ENCODE peak calls at places on chromosomes 5 and 9, in five cellular contexts. C is GM23338, N is PC-9, Q is H9, P is fibroblast of lung. W is an unnamed sample.

GRCh38 chr5:115028557-115028956 is 141.2 kb downstream of the TRIM36 start:
- DNase-seq in C (peak; percentile 19), N (no peak), Q (peak; percentile 55), P (no peak), W (no peak)

GRCh38 chr5:73417307-73418035 is 31.1 kb downstream of the FOXD1 start:
- DNase-seq in C (no peak), N (no peak), Q (no peak), P (peak; percentile 83), W (no peak)

GRCh38 chr9:34989946-34990635 is 546 bp downstream of the DNAJB5 start:
- DNase-seq in C (peak; percentile 95), N (no peak), Q (peak; percentile 94), P (peak; percentile 74), W (peak; percentile 37)

GRCh38 chr9:124392855-124393460 is 22.3 kb downstream of the PSMB7 start:
- DNase-seq in C (peak; percentile 74), N (peak; percentile 87), Q (peak; percentile 46), P (peak; percentile 96), W (peak; percentile 18)

GRCh38 chr5:92519717-92520632 is 1061.0 kb downstream of the NR2F1-AS1 start:
- DNase-seq in C (no peak), N (no peak), Q (no peak), P (peak; percentile 63), W (no peak)

GRCh38 chr5:170745481-170746061 is 38.0 kb upstream of the GABRP start:
- DNase-seq in C (peak; percentile 94), N (peak; percentile 93), Q (peak; percentile 91), P (peak; percentile 15), W (no peak)

GRCh38 chr5:139561655-139562451 is 714 bp downstream of the UBE2D2 start:
- DNase-seq in C (peak; percentile 45), N (peak; percentile 31), Q (peak; percentile 36), P (peak; percentile 51), W (peak; percentile 71)

GRCh38 chr9:38431101-38431500 is 6.8 kb upstream of the IGFBPL1 start:
- DNase-seq in C (no peak), N (no peak), Q (no peak), P (no peak), W (no peak)

GRCh38 chr9:78783743-78784142 is 486.8 kb downstream of the PSAT1 start:
- DNase-seq in C (peak; percentile 49), N (no peak), Q (no peak), P (no peak), W (no peak)

GRCh38 chr9:124108216-124108615 is 96.6 kb downstream of the LHX2 start:
- DNase-seq in C (no peak), N (no peak), Q (no peak), P (no peak), W (no peak)

GRCh38 chr9:114097613-114098020 is 1.5 kb downstream of the KIF12 start:
- DNase-seq in C (no peak), N (no peak), Q (no peak), P (peak; percentile 31), W (no peak)

GRCh38 chr5:139650031-139650688 is 2.0 kb downstream of the CXXC5 start:
- DNase-seq in C (peak; percentile 73), N (no peak), Q (no peak), P (no peak), W (peak; percentile 69)

GRCh38 chr5:93088566-93088965 is 492.5 kb downstream of the NR2F1-AS1 start:
- DNase-seq in C (no peak), N (no peak), Q (no peak), P (no peak), W (no peak)

GRCh38 chr5:9482381-9482780 is 63.5 kb downstream of the SEMA5A start:
- DNase-seq in C (no peak), N (no peak), Q (no peak), P (no peak), W (no peak)

GRCh38 chr5:673837-674629 is 19.1 kb downstream of the TPPP start:
- DNase-seq in C (no peak), N (peak; percentile 45), Q (peak; percentile 28), P (no peak), W (no peak)

GRCh38 chr5:65927497-65928340 is 1.3 kb downstream of the ERBIN start:
- DNase-seq in C (peak; percentile 48), N (no peak), Q (no peak), P (peak; percentile 73), W (peak; percentile 68)

GRCh38 chr5:120435129-120435528 is 29.0 kb upstream of the PRR16 start:
- DNase-seq in C (no peak), N (no peak), Q (no peak), P (no peak), W (no peak)
- H3K4me2 ChIP-seq in C (no peak overlapping the region), N (no peak overlapping the region), Q (no peak overlapping the region), P (no peak overlapping the region), W (no peak overlapping the region)

GRCh38 chr5:172336666-172337310 is 53.2 kb upstream of the UBTD2 start:
- DNase-seq in C (no peak), N (no peak), Q (no peak), P (no peak), W (no peak)

GRCh38 chr5:172335721-172336120 is 52.2 kb upstream of the UBTD2 start:
- DNase-seq in C (no peak), N (no peak), Q (no peak), P (no peak), W (no peak)

GRCh38 chr5:172334196-172334595 is 50.6 kb upstream of the UBTD2 start:
- DNase-seq in C (peak; percentile 70), N (no peak), Q (peak; percentile 51), P (no peak), W (peak; percentile 7)

GRCh38 chr5:172336264-172336663 is 52.7 kb upstream of the UBTD2 start:
- DNase-seq in C (no peak), N (no peak), Q (no peak), P (no peak), W (no peak)

GRCh38 chr5:172334641-172335040 is 51.1 kb upstream of the UBTD2 start:
- DNase-seq in C (no peak), N (no peak), Q (no peak), P (no peak), W (no peak)
- H2AFZ ChIP-seq in C (no peak overlapping the region), N (no peak overlapping the region), Q (no peak overlapping the region), P (no peak overlapping the region), W (peak overlapping the region; percentile 13)

GRCh38 chr5:56840597-56840996 is 25.2 kb downstream of the MAP3K1 start:
- DNase-seq in C (no peak), N (no peak), Q (no peak), P (no peak), W (no peak)

GRCh38 chr5:56837386-56837785 is 22.0 kb downstream of the MAP3K1 start:
- DNase-seq in C (no peak), N (no peak), Q (no peak), P (no peak), W (no peak)

GRCh38 chr5:56837956-56838355 is 22.6 kb downstream of the MAP3K1 start:
- DNase-seq in C (no peak), N (no peak), Q (no peak), P (no peak), W (no peak)

GRCh38 chr5:56839062-56839461 is 23.7 kb downstream of the MAP3K1 start:
- DNase-seq in C (no peak), N (no peak), Q (no peak), P (no peak), W (no peak)

DNA sequence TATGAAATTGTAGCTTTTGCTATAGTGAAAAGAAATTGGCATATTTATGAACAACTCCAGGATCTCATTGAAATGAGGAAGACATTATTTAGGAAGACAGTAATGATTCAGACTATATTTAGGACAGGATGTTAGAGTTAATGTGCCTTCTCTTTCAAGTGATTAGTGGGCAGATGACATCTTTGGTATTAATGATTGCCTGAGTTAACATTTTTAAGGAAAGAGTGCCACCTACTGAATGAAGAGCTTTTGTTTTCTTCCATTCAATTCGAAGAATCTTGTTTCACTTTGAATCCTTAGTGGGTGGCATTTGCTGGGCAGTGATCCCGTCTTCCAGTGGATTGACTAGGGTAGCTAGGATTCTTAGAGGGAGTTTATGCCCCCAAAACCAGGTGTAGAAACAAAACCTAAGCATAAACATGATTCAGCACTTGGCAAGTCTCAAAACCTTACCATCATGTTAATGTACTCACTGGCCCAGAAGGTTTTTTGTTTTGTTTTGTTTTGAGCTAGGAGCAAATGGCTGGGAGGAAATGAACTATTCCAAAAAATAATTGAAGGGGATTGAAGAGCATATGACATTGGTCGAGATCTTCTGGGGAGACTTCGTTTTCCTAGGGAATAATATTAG is 23.2 kb downstream of the MAP3K1 start:
- DNase-seq in C (peak; percentile 60), N (no peak), Q (no peak), P (peak; percentile 64), W (peak; percentile 70)
- H3K4me2 ChIP-seq in C (no peak overlapping the region), N (peak overlapping the region; percentile 67), Q (no peak overlapping the region), P (peak overlapping the region; percentile 89), W (peak overlapping the region; percentile 64)

DNA sequence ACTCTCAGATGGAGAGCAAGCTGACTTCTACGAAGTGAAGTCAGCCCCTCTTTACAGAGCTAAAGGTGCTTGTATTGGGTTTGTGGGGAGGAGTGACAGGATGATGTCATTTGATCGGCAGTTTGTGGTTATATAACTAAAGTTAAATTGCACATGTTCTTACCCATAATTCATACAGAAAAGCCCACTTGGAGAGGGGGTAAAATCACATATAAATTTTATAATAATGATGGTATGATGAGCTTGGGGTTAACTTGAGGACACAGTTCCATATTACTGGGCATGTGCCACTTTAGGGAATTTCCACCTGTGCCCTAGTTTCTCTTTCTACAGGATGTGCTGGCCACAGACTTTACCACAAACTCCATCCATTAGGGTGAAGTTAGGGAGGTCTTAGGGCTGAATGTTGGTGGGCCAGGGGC is 1178.6 kb upstream of the CDH9 start:
- DNase-seq in C (no peak), N (no peak), Q (no peak), P (no peak), W (no peak)
- H2AFZ ChIP-seq in C (no peak overlapping the region), N (no peak overlapping the region), Q (no peak overlapping the region), P (no peak overlapping the region), W (no peak overlapping the region)

GRCh38 chr5:132953710-132954109 is 9.7 kb downstream of the AFF4 start:
- DNase-seq in C (no peak), N (no peak), Q (no peak), P (no peak), W (no peak)
- H3K4me2 ChIP-seq in C (no peak overlapping the region), N (no peak overlapping the region), Q (no peak overlapping the region), P (no peak overlapping the region), W (no peak overlapping the region)